ENCODE peak calls at places on chromosomes 5 and 9, in eight cellular contexts. One of them, this sample, is unnamed.
A peak's percentile ranks its signal among the peaks of the same experiment; 100 is the strongest.

GRCh38 chr9:37617837-37618236 is 25.4 kb upstream of the TOMM5 start:
- DNase-seq in cardiac fibroblast: peak; percentile 55
- DNase-seq in GM12864: no peak
- DNase-seq in AG04450: no peak
- DNase-seq in PC-3: peak; percentile 28
- DNase-seq in left ventricle myocardium inferior: no peak
- DNase-seq in GM12865: no peak
- DNase-seq in HCT116: no peak
- DNase-seq in this sample: peak; percentile 61

GRCh38 chr5:151020304-151021031 is at the start of gene GPX3:
- DNase-seq in cardiac fibroblast: peak; percentile 45
- DNase-seq in GM12864: no peak
- DNase-seq in AG04450: no peak
- DNase-seq in PC-3: no peak
- DNase-seq in left ventricle myocardium inferior: peak; percentile 96
- DNase-seq in GM12865: no peak
- DNase-seq in HCT116: no peak
- DNase-seq in this sample: peak; percentile 97

GRCh38 chr5:154779105-154779504 is 23.9 kb downstream of the LARP1 start:
- DNase-seq in cardiac fibroblast: peak; percentile 88
- DNase-seq in GM12864: no peak
- DNase-seq in AG04450: peak; percentile 69
- DNase-seq in PC-3: peak; percentile 84
- DNase-seq in left ventricle myocardium inferior: no peak
- DNase-seq in GM12865: no peak
- DNase-seq in HCT116: peak; percentile 57
- DNase-seq in this sample: no peak

GRCh38 chr5:60972225-60972624 is 27.2 kb downstream of the NDUFAF2 start:
- DNase-seq in cardiac fibroblast: no peak
- DNase-seq in GM12864: peak; percentile 16
- DNase-seq in AG04450: no peak
- DNase-seq in PC-3: no peak
- DNase-seq in left ventricle myocardium inferior: no peak
- DNase-seq in GM12865: peak; percentile 26
- DNase-seq in HCT116: no peak
- DNase-seq in this sample: no peak

GRCh38 chr5:1881273-1881586 is 1.5 kb downstream of the IRX4 start:
- DNase-seq in cardiac fibroblast: no peak
- DNase-seq in GM12864: no peak
- DNase-seq in AG04450: no peak
- DNase-seq in PC-3: peak; percentile 25
- DNase-seq in left ventricle myocardium inferior: no peak
- DNase-seq in GM12865: no peak
- DNase-seq in HCT116: peak; percentile 75
- DNase-seq in this sample: peak; percentile 90

GRCh38 chr5:72284674-72285424 is 35.2 kb downstream of the MRPS27 start:
- DNase-seq in cardiac fibroblast: no peak
- DNase-seq in GM12864: no peak
- DNase-seq in AG04450: no peak
- DNase-seq in PC-3: no peak
- DNase-seq in left ventricle myocardium inferior: no peak
- DNase-seq in GM12865: no peak
- DNase-seq in HCT116: no peak
- DNase-seq in this sample: no peak

GRCh38 chr5:55994998-55995914 is 493 bp upstream of the IL6ST start:
- DNase-seq in cardiac fibroblast: peak; percentile 97
- DNase-seq in GM12864: peak; percentile 78
- DNase-seq in AG04450: peak; percentile 92
- DNase-seq in PC-3: peak; percentile 90
- DNase-seq in left ventricle myocardium inferior: peak; percentile 99
- DNase-seq in GM12865: peak; percentile 97
- DNase-seq in HCT116: peak; percentile 88
- DNase-seq in this sample: peak; percentile 98

GRCh38 chr5:159099049-159099760 is 511 bp downstream of the EBF1 start:
- DNase-seq in cardiac fibroblast: peak; percentile 50
- DNase-seq in GM12864: no peak
- DNase-seq in AG04450: no peak
- DNase-seq in PC-3: peak; percentile 49
- DNase-seq in left ventricle myocardium inferior: no peak
- DNase-seq in GM12865: peak; percentile 83
- DNase-seq in HCT116: no peak
- DNase-seq in this sample: peak; percentile 77

GRCh38 chr5:67361932-67362729 is 165.5 kb upstream of the CD180 start:
- DNase-seq in cardiac fibroblast: peak; percentile 71
- DNase-seq in GM12864: no peak
- DNase-seq in AG04450: no peak
- DNase-seq in PC-3: no peak
- DNase-seq in left ventricle myocardium inferior: no peak
- DNase-seq in GM12865: no peak
- DNase-seq in HCT116: no peak
- DNase-seq in this sample: no peak

GRCh38 chr9:12666813-12667212 is 26.4 kb upstream of the TYRP1 start:
- DNase-seq in cardiac fibroblast: no peak
- DNase-seq in GM12864: no peak
- DNase-seq in AG04450: no peak
- DNase-seq in PC-3: peak; percentile 32
- DNase-seq in left ventricle myocardium inferior: no peak
- DNase-seq in GM12865: no peak
- DNase-seq in HCT116: no peak
- DNase-seq in this sample: no peak

GRCh38 chr5:108917596-108917995 is 169.9 kb downstream of the FER start:
- DNase-seq in cardiac fibroblast: peak; percentile 32
- DNase-seq in GM12864: no peak
- DNase-seq in AG04450: no peak
- DNase-seq in PC-3: no peak
- DNase-seq in left ventricle myocardium inferior: no peak
- DNase-seq in GM12865: no peak
- DNase-seq in HCT116: no peak
- DNase-seq in this sample: no peak

GRCh38 chr5:163504091-163504931 is 1.1 kb upstream of the MAT2B start:
- DNase-seq in cardiac fibroblast: peak; percentile 68
- DNase-seq in GM12864: no peak
- DNase-seq in AG04450: no peak
- DNase-seq in PC-3: peak; percentile 56
- DNase-seq in left ventricle myocardium inferior: peak; percentile 23
- DNase-seq in GM12865: peak; percentile 56
- DNase-seq in HCT116: no peak
- DNase-seq in this sample: peak; percentile 66

GRCh38 chr9:137111788-137112563 is 2.6 kb downstream of the DPP7 start:
- DNase-seq in cardiac fibroblast: no peak
- DNase-seq in GM12864: no peak
- DNase-seq in AG04450: no peak
- DNase-seq in PC-3: no peak
- DNase-seq in left ventricle myocardium inferior: no peak
- DNase-seq in GM12865: no peak
- DNase-seq in HCT116: no peak
- DNase-seq in this sample: no peak

GRCh38 chr5:175460126-175460525 is 16.1 kb upstream of the DRD1 start:
- DNase-seq in cardiac fibroblast: peak; percentile 29
- DNase-seq in GM12864: no peak
- DNase-seq in AG04450: no peak
- DNase-seq in PC-3: peak; percentile 59
- DNase-seq in left ventricle myocardium inferior: no peak
- DNase-seq in GM12865: no peak
- DNase-seq in HCT116: no peak
- DNase-seq in this sample: no peak

GRCh38 chr5:132280371-132281240 is 13.6 kb upstream of the SLC22A4 start:
- DNase-seq in cardiac fibroblast: no peak
- DNase-seq in GM12864: no peak
- DNase-seq in AG04450: no peak
- DNase-seq in PC-3: no peak
- DNase-seq in left ventricle myocardium inferior: no peak
- DNase-seq in GM12865: no peak
- DNase-seq in HCT116: no peak
- DNase-seq in this sample: no peak
- H3K4me3 ChIP-seq in cardiac fibroblast: no peak overlapping the region
- H3K4me3 ChIP-seq in GM12864: no peak overlapping the region
- H3K4me3 ChIP-seq in AG04450: no peak overlapping the region
- H3K4me3 ChIP-seq in PC-3: no peak overlapping the region
- H3K4me3 ChIP-seq in left ventricle myocardium inferior: no peak overlapping the region
- H3K4me3 ChIP-seq in GM12865: no peak overlapping the region
- H3K4me3 ChIP-seq in HCT116: no peak overlapping the region
- H3K4me3 ChIP-seq in this sample: no peak overlapping the region

GRCh38 chr5:50712479-50712878 is 46.0 kb downstream of the PARP8 start:
- DNase-seq in cardiac fibroblast: no peak
- DNase-seq in GM12864: no peak
- DNase-seq in AG04450: no peak
- DNase-seq in PC-3: no peak
- DNase-seq in left ventricle myocardium inferior: no peak
- DNase-seq in GM12865: no peak
- DNase-seq in HCT116: no peak
- DNase-seq in this sample: no peak

GRCh38 chr5:50710838-50711237 is 44.4 kb downstream of the PARP8 start:
- DNase-seq in cardiac fibroblast: no peak
- DNase-seq in GM12864: no peak
- DNase-seq in AG04450: no peak
- DNase-seq in PC-3: no peak
- DNase-seq in left ventricle myocardium inferior: no peak
- DNase-seq in GM12865: no peak
- DNase-seq in HCT116: no peak
- DNase-seq in this sample: no peak

GRCh38 chr5:50709471-50709870 is 43.0 kb downstream of the PARP8 start:
- DNase-seq in cardiac fibroblast: peak; percentile 64
- DNase-seq in GM12864: no peak
- DNase-seq in AG04450: no peak
- DNase-seq in PC-3: no peak
- DNase-seq in left ventricle myocardium inferior: no peak
- DNase-seq in GM12865: peak; percentile 16
- DNase-seq in HCT116: no peak
- DNase-seq in this sample: no peak

GRCh38 chr5:50715001-50715400 is 48.6 kb downstream of the PARP8 start:
- DNase-seq in cardiac fibroblast: no peak
- DNase-seq in GM12864: no peak
- DNase-seq in AG04450: no peak
- DNase-seq in PC-3: no peak
- DNase-seq in left ventricle myocardium inferior: no peak
- DNase-seq in GM12865: no peak
- DNase-seq in HCT116: no peak
- DNase-seq in this sample: no peak

GRCh38 chr5:50711280-50711679 is 44.8 kb downstream of the PARP8 start:
- DNase-seq in cardiac fibroblast: peak; percentile 15
- DNase-seq in GM12864: peak; percentile 80
- DNase-seq in AG04450: no peak
- DNase-seq in PC-3: no peak
- DNase-seq in left ventricle myocardium inferior: no peak
- DNase-seq in GM12865: peak; percentile 91
- DNase-seq in HCT116: no peak
- DNase-seq in this sample: no peak
- H3K4me3 ChIP-seq in cardiac fibroblast: no peak overlapping the region
- H3K4me3 ChIP-seq in GM12864: peak overlapping the region; percentile 31
- H3K4me3 ChIP-seq in AG04450: no peak overlapping the region
- H3K4me3 ChIP-seq in PC-3: no peak overlapping the region
- H3K4me3 ChIP-seq in left ventricle myocardium inferior: peak overlapping the region; percentile 30
- H3K4me3 ChIP-seq in GM12865: peak overlapping the region; percentile 30
- H3K4me3 ChIP-seq in HCT116: no peak overlapping the region
- H3K4me3 ChIP-seq in this sample: no peak overlapping the region

GRCh38 chr5:16712600-16712999 is 95.8 kb upstream of the RETREG1 start:
- DNase-seq in cardiac fibroblast: no peak
- DNase-seq in GM12864: no peak
- DNase-seq in AG04450: no peak
- DNase-seq in PC-3: no peak
- DNase-seq in left ventricle myocardium inferior: no peak
- DNase-seq in GM12865: no peak
- DNase-seq in HCT116: no peak
- DNase-seq in this sample: no peak

GRCh38 chr5:16712178-16712577 is 95.4 kb upstream of the RETREG1 start:
- DNase-seq in cardiac fibroblast: no peak
- DNase-seq in GM12864: no peak
- DNase-seq in AG04450: no peak
- DNase-seq in PC-3: no peak
- DNase-seq in left ventricle myocardium inferior: no peak
- DNase-seq in GM12865: no peak
- DNase-seq in HCT116: no peak
- DNase-seq in this sample: no peak

GRCh38 chr5:16707869-16708192 is 91.0 kb upstream of the RETREG1 start:
- DNase-seq in cardiac fibroblast: no peak
- DNase-seq in GM12864: no peak
- DNase-seq in AG04450: no peak
- DNase-seq in PC-3: no peak
- DNase-seq in left ventricle myocardium inferior: no peak
- DNase-seq in GM12865: no peak
- DNase-seq in HCT116: no peak
- DNase-seq in this sample: no peak

GRCh38 chr5:16707168-16707868 is 90.5 kb upstream of the RETREG1 start:
- DNase-seq in cardiac fibroblast: no peak
- DNase-seq in GM12864: no peak
- DNase-seq in AG04450: no peak
- DNase-seq in PC-3: no peak
- DNase-seq in left ventricle myocardium inferior: no peak
- DNase-seq in GM12865: no peak
- DNase-seq in HCT116: no peak
- DNase-seq in this sample: no peak

DNA sequence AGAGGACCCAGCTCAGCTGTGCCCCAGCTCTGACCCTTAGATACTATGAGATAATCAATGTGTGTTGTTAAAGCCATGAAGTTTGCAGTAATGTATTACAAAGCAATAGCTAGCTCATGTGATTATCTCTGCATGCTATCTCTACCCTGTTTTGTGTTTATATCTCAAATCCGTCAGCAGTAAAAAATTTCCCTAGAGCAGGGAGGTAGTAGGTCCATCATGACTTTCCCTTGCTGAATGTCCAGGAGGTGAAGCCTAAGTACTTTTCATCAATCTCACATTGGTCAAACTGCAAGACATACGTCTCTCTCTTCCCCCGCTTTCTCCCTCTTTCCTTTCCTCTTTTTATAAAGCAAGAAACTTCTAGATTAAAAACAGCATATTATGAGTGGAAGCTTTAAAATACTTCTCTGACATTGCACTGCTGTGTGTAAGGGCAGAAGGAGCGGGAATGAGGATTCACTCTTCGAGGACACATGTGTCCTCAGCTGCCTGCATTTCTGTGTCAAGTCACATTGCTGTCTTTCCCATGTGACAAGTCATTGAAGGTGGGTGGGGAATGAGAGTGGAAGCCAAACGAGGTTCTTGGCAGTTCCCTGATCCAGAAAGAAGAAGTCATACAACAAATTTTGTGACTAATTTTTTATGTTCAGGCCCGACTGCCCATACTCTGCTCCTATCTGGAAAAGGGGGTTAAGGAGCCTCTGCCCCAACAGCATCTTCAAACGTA is 93.1 kb upstream of the RETREG1 start:
- DNase-seq in cardiac fibroblast: no peak
- DNase-seq in GM12864: no peak
- DNase-seq in AG04450: no peak
- DNase-seq in PC-3: no peak
- DNase-seq in left ventricle myocardium inferior: no peak
- DNase-seq in GM12865: no peak
- DNase-seq in HCT116: no peak
- DNase-seq in this sample: no peak
- H3K4me3 ChIP-seq in cardiac fibroblast: no peak overlapping the region
- H3K4me3 ChIP-seq in GM12864: no peak overlapping the region
- H3K4me3 ChIP-seq in AG04450: no peak overlapping the region
- H3K4me3 ChIP-seq in PC-3: no peak overlapping the region
- H3K4me3 ChIP-seq in left ventricle myocardium inferior: no peak overlapping the region
- H3K4me3 ChIP-seq in GM12865: no peak overlapping the region
- H3K4me3 ChIP-seq in HCT116: no peak overlapping the region
- H3K4me3 ChIP-seq in this sample: no peak overlapping the region

DNA sequence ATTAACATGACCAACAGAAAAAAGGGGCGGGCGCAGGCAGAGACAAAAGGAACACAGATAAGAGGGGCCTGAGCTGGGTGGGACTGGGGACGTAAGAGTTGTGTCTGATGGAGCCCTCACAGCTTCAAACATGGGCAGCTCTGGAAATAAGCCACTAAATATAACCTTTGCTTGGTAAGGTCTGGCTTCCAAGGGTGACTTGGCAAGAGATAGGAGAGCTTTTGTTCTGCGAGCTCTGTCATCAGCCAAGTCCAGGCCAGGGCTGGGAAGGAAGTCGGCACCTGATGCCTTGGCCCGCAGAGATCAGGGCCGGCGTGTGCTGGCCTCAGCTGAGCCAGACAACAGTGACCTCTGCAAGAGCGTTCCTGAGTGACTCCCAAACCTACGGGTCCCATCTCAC is 11.8 kb downstream of the TRUB2 start:
- DNase-seq in cardiac fibroblast: no peak
- DNase-seq in GM12864: no peak
- DNase-seq in AG04450: no peak
- DNase-seq in PC-3: no peak
- DNase-seq in left ventricle myocardium inferior: peak; percentile 46
- DNase-seq in GM12865: no peak
- DNase-seq in HCT116: no peak
- DNase-seq in this sample: no peak
- H3K4me3 ChIP-seq in cardiac fibroblast: no peak overlapping the region
- H3K4me3 ChIP-seq in GM12864: no peak overlapping the region
- H3K4me3 ChIP-seq in AG04450: no peak overlapping the region
- H3K4me3 ChIP-seq in PC-3: no peak overlapping the region
- H3K4me3 ChIP-seq in left ventricle myocardium inferior: no peak overlapping the region
- H3K4me3 ChIP-seq in GM12865: no peak overlapping the region
- H3K4me3 ChIP-seq in HCT116: no peak overlapping the region
- H3K4me3 ChIP-seq in this sample: no peak overlapping the region